ENCODE peak calls at places on chromosomes 13 and 19, in six cellular contexts. U is stimulated activated naive CD4-positive, alpha-beta T cell; B is stimulated activated CD8-positive, alpha-beta memory T cell treated with anti-CD3 and anti-CD28 coated beads, Interleukin-12 subunit alpha, Interleukin-12 subunit beta, amount 100 ng/mL, for 1 hour; T is activated T-cell treated with anti-CD3 and anti-CD28 coated beads, Interleukin-2, amount 50 U/mL, for 72 hours; N is NCI-H2171; H is T-helper 17 cell. D is an unnamed sample.

GRCh38 chr13:69580255-69580654 is 527.4 kb upstream of the ATXN8OS start:
- DNase-seq in T (no peak), N (no peak), B (no peak), H (no peak), U (no peak), D (no peak)

GRCh38 chr19:29630661-29631060 is 24.6 kb downstream of the POP4 start:
- DNase-seq in H (no peak), N (no peak), T (no peak), B (no peak), U (no peak), D (no peak)

GRCh38 chr13:102702965-102703720 is 8.3 kb upstream of the METTL21C start:
- DNase-seq in U (no peak), B (no peak), T (no peak), H (no peak), N (no peak), D (no peak)

GRCh38 chr19:30252214-30252613 is 120.0 kb upstream of the ZNF536 start:
- DNase-seq in N (no peak), U (no peak), B (no peak), T (no peak), H (no peak), D (no peak)

GRCh38 chr19:45515081-45515624 is 7.9 kb downstream of the VASP start:
- DNase-seq in B (no peak), H (no peak), U (no peak), N (no peak), T (no peak), D (no peak)

GRCh38 chr13:29428310-29428991 is 167.0 kb downstream of the SLC7A1 start:
- DNase-seq in T (no peak), N (no peak), U (no peak), B (no peak), H (no peak), D (no peak)

GRCh38 chr19:13011653-13012389 is 16.5 kb downstream of the NFIX start:
- DNase-seq in B (no peak), N (no peak), T (peak), U (no peak), H (no peak), D (no peak)

GRCh38 chr19:14102102-14102696 is 11.6 kb upstream of the SAMD1 start:
- DNase-seq in B (no peak), H (no peak), U (no peak), T (no peak), N (no peak), D (no peak)

GRCh38 chr19:43560687-43561086 is 14.6 kb downstream of the XRCC1 start:
- DNase-seq in T (no peak), B (no peak), U (no peak), H (no peak), N (no peak), D (no peak)

GRCh38 chr13:111304041-111304544 is 16.3 kb upstream of the TEX29 start:
- DNase-seq in U (no peak), T (no peak), B (no peak), H (no peak), N (no peak), D (no peak)

GRCh38 chr13:20446900-20447299 is 78.8 kb downstream of the CRYL1 start:
- DNase-seq in H (no peak), N (no peak), B (no peak), U (no peak), T (no peak), D (no peak)

GRCh38 chr13:49561064-49561410 is 24.3 kb downstream of the RCBTB1 start:
- DNase-seq in U (no peak), H (no peak), T (no peak), B (no peak), N (no peak), D (no peak)

GRCh38 chr13:99605417-99606321 is 104.4 kb downstream of the TM9SF2 start:
- DNase-seq in N (peak), B (peak), H (peak), T (peak), U (peak), D (no peak)

GRCh38 chr19:44796701-44797115 is 12.2 kb upstream of the BCAM start:
- DNase-seq in N (no peak), B (no peak), U (no peak), T (no peak), H (no peak), D (no peak)

GRCh38 chr19:7382694-7383093 is 34.0 kb downstream of the ARHGEF18 start:
- DNase-seq in U (no peak), H (no peak), N (no peak), B (no peak), T (no peak), D (no peak)

GRCh38 chr19:49851456-49852259 is 699 bp downstream of the PTOV1 start:
- DNase-seq in N (peak), B (no peak), U (no peak), T (peak), H (no peak), D (no peak)

GRCh38 chr19:20278342-20278741 is 111.3 kb downstream of the ZNF486 start:
- DNase-seq in H (no peak), B (no peak), T (no peak), U (no peak), N (no peak), D (no peak)